ENCODE peak calls at places on chromosomes 2 and 18, in five cellular contexts. W, U, H, B and Z are unnamed samples.
A peak's percentile ranks its signal among the peaks of the same experiment; 100 is the strongest.

GRCh38 chr2:207487650-207488315 is 42.0 kb upstream of the CREB1 start:
- DNase-seq in U (peak; percentile 95), B (no peak), W (no peak), H (no peak), Z (no peak)

GRCh38 chr2:231929961-231930600 is 3.9 kb upstream of the NPPC start:
- DNase-seq in W (no peak), B (no peak), U (peak; percentile 8), H (no peak), Z (peak; percentile 62)

GRCh38 chr18:40440088-40440487 is 1514.9 kb upstream of the PIK3C3 start:
- DNase-seq in B (no peak), H (no peak), U (no peak), W (no peak), Z (no peak)

GRCh38 chr2:119461811-119462210 is 30.2 kb downstream of the TMEM37 start:
- DNase-seq in U (no peak), H (no peak), B (no peak), W (no peak), Z (no peak)

GRCh38 chr2:101956465-101957030 is 35.2 kb upstream of the IL1R2 start:
- DNase-seq in H (no peak), B (no peak), U (no peak), W (no peak), Z (no peak)

GRCh38 chr2:160918909-160919503 is 241.2 kb upstream of the TANK start:
- DNase-seq in H (peak; percentile 85), U (peak; percentile 44), B (peak; percentile 56), W (no peak), Z (no peak)

GRCh38 chr2:197158591-197159550 is 151.7 kb downstream of the ANKRD44 start:
- DNase-seq in B (no peak), W (peak; percentile 64), U (peak; percentile 31), H (no peak), Z (no peak)

GRCh38 chr2:41878726-41879366 is 169.0 kb upstream of the PKDCC start:
- DNase-seq in B (no peak), H (no peak), W (no peak), U (no peak), Z (no peak)

GRCh38 chr2:62675062-62675461 is 30.5 kb upstream of the EHBP1 start:
- DNase-seq in W (no peak), H (no peak), U (no peak), B (no peak), Z (no peak)

GRCh38 chr2:26846881-26847662 is 860 bp upstream of the DPYSL5 start:
- DNase-seq in U (no peak), H (no peak), W (no peak), B (no peak), Z (no peak)

GRCh38 chr2:26850002-26850431 is 2.1 kb downstream of the DPYSL5 start:
- DNase-seq in W (no peak), H (no peak), B (no peak), U (no peak), Z (no peak)

GRCh38 chr2:26849056-26850001 is 1.4 kb downstream of the DPYSL5 start:
- DNase-seq in H (no peak), U (no peak), B (no peak), W (no peak), Z (no peak)

GRCh38 chr2:26847663-26848335 is at the start of gene DPYSL5:
- DNase-seq in U (no peak), B (no peak), W (no peak), H (no peak), Z (no peak)

GRCh38 chr2:26848336-26849055 is 564 bp downstream of the DPYSL5 start:
- DNase-seq in B (no peak), H (peak; percentile 67), W (no peak), U (no peak), Z (no peak)
- H3K4me3 ChIP-seq in B (no peak overlapping the region), H (peak overlapping the region; percentile 19), W (no peak overlapping the region), U (no peak overlapping the region), Z (peak overlapping the region; percentile 71)

DNA sequence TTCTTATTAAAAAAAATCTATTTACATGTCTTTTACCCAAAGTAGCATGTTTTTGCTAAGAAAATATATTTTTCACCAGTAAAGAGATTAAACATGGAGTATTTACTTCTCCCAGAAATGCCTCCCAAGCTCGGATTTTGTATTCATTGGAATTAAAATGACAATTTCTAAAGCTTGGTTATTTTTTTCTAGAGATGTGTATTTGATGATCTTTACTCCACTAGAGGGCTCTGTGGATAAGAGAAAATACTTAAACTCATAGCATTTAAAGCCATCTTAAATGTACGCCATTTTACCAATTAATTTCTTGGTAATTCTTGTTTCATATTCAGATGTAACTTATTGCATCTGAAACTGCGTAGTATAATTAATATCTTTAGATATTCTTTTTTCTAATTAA is 461.4 kb downstream of the GALR1 start:
- DNase-seq in H (no peak), B (peak; percentile 8), U (no peak), W (no peak), Z (no peak)
- TF ChIP-seq CTCF in H (peak; percentile 25), B (peak; percentile 30), U (peak; percentile 5), W (no peak), Z (no peak)

GRCh38 chr2:219124379-219125110 is 36.1 kb downstream of the NHEJ1 start:
- DNase-seq in W (no peak), B (no peak), H (no peak), U (peak; percentile 64), Z (no peak)

GRCh38 chr2:219125886-219126270 is 34.7 kb downstream of the NHEJ1 start:
- DNase-seq in W (no peak), B (no peak), H (no peak), U (no peak), Z (no peak)

GRCh38 chr2:219125225-219125885 is 35.3 kb downstream of the NHEJ1 start:
- DNase-seq in W (no peak), U (peak; percentile 88), B (no peak), H (peak; percentile 86), Z (no peak)

GRCh38 chr2:219122197-219122965 is 38.2 kb downstream of the NHEJ1 start:
- DNase-seq in W (peak; percentile 44), U (no peak), B (no peak), H (no peak), Z (no peak)

DNA sequence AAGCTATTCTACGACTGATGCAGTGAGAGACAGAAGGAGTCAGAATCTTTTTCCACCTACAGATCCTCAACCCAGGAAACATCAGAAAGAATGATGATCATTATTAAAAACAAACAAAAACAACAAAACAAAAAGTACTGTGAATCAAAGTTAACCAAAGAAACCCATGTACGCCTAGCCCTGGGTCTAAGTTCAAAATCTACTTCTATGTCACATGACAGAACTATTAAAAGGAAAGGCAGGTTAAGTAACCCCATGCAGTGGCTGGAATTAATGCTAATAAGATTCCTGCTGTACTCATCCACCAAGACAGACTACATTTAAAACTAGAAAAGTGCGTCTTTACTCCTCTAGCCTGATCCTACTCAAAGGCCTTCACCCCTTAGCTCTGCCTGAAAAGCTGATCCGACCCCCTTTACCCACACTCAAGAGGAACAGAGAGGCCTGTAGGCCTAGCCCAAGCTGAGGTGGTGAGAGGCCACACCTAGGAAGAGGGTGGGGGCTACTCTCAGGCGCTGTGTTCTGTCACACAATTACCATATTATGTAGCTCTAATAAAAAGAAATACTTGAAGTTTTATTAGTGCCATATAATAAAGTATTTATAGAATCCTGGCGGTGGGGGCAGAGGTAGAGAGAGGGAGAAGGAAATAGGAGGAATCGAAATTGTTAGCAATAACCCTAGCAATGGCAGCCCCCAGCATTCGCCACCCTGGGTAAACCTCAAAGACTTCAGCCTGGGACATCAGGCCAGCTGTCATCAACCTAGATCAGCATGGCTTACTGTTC is 37.1 kb downstream of the NHEJ1 start:
- DNase-seq in W (no peak), H (no peak), U (no peak), B (no peak), Z (no peak)
- H3K4me3 ChIP-seq in W (no peak overlapping the region), H (no peak overlapping the region), U (no peak overlapping the region), B (no peak overlapping the region), Z (no peak overlapping the region)

GRCh38 chr2:224363281-224363680 is 38.6 kb downstream of the FAM124B start:
- DNase-seq in H (no peak), U (no peak), W (no peak), B (no peak), Z (no peak)
- TF ChIP-seq CTCF in H (no peak), U (no peak), W (no peak), B (no peak), Z (no peak)

DNA sequence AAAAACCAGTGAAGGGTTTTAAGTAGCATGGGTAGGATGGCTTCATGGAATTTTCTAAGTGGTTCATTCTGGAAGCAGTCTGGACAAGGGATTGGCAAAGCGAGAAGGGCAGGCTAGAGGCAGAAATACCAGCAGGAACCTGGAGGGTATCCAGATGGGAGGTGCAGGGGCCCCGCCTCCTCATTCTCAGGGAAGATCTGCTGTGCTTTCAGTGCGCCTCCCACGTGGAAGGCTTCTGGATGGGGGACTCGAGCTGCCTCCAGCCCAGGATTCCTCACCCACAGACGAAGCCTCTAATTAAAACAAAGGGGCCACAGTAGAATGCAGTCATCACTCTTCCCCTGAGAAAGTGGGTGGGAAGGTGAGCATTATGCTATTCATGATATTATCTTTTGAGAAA is 79.8 kb downstream of the VSNL1 start:
- DNase-seq in B (no peak), U (peak; percentile 4), H (no peak), W (no peak), Z (no peak)
- H3K4me3 ChIP-seq in B (no peak overlapping the region), U (no peak overlapping the region), H (no peak overlapping the region), W (no peak overlapping the region), Z (no peak overlapping the region)

DNA sequence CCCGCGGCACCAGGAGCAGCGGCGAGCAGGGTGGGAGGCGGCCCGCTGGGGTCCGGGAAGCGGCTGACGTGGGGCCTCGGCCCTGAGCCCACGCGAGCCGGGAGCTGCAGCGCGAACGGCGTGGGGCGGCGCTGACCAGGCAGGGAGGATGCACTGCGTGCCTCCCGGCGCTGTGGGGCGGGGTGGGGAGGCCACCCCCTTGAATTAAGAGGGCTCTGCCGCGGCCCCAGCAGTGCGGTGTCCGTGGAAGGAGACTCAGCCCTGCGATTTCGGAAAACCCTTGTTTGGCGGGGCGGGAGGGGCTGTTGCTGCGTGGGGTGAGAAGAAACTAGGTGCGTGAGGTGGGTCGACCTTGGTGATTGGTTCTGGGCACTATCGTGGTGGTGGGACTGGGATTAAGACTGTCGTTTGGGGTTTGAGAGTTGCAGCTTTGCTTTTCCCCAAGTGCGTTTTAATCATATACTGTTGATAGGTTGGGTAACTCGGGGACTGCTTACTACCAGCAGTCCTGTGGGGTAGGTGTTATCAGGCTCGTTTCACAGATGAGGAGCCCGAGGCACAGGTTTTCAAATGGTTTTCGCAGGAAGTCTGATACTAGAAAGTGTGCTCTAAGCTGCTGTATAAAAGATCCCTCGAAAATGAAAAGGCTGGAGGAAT is 703 bp downstream of the ACSL3 start:
- DNase-seq in B (peak; percentile 42), W (no peak), U (no peak), H (peak; percentile 80), Z (peak; percentile 76)
- TF ChIP-seq CTCF in B (no peak), W (no peak), U (no peak), H (no peak), Z (no peak)

GRCh38 chr2:105396254-105397024 is 2.4 kb downstream of the FHL2 start:
- DNase-seq in U (peak; percentile 98), H (no peak), W (peak; percentile 99), B (no peak), Z (no peak)
- H3K4me3 ChIP-seq in U (peak overlapping the region; percentile 99), H (no peak overlapping the region), W (peak overlapping the region; percentile 52), B (no peak overlapping the region), Z (peak overlapping the region; percentile 5)